ENCODE peak calls at places on chromosomes 1 and 21, in seven cellular contexts. O, Z, W, S, H, T and G are unnamed samples.

GRCh38 chr1:100567062-100567461 is 29.1 kb downstream of the GPR88 start:
- DNase-seq in S (no peak), Z (no peak), O (no peak), W (no peak), T (no peak), H (no peak), G (no peak)

GRCh38 chr1:30040081-30041019 is 683.0 kb downstream of the MATN1 start:
- DNase-seq in S (no peak), O (no peak), H (no peak), T (no peak), Z (no peak), W (no peak), G (no peak)

GRCh38 chr1:18703041-18703621 is 72.5 kb downstream of the PAX7 start:
- DNase-seq in O (no peak), T (no peak), S (no peak), H (no peak), Z (no peak), W (no peak), G (no peak)

GRCh38 chr1:186541003-186541402 is 80.1 kb upstream of the PDC start:
- DNase-seq in T (no peak), H (no peak), O (no peak), W (no peak), Z (no peak), S (no peak), G (no peak)

GRCh38 chr1:71994646-71995045 is 287.7 kb downstream of the NEGR1 start:
- DNase-seq in W (no peak), Z (no peak), H (no peak), O (no peak), T (no peak), S (no peak), G (no peak)

GRCh38 chr1:33762962-33763361 is 100.9 kb upstream of the HMGB4 start:
- DNase-seq in T (no peak), Z (peak; percentile 45), H (peak; percentile 5), W (no peak), O (no peak), S (no peak), G (no peak)

GRCh38 chr21:19850157-19850556 is 1148.1 kb upstream of the NCAM2 start:
- DNase-seq in W (no peak), H (no peak), T (no peak), O (no peak), S (no peak), Z (no peak), G (no peak)

GRCh38 chr1:3681231-3681897 is 29.0 kb downstream of the TP73 start:
- DNase-seq in W (no peak), H (no peak), O (no peak), T (no peak), S (no peak), Z (no peak), G (no peak)

GRCh38 chr1:14968251-14968812 is 185.2 kb upstream of the TMEM51 start:
- DNase-seq in S (no peak), T (no peak), W (no peak), Z (peak; percentile 88), O (no peak), H (peak; percentile 44), G (peak; percentile 43)

GRCh38 chr21:37227071-37228002 is 39.8 kb downstream of the VPS26C start:
- DNase-seq in T (no peak), H (no peak), S (no peak), W (no peak), O (no peak), Z (no peak), G (no peak)

GRCh38 chr1:97170296-97170695 is 448.7 kb downstream of the PTBP2 start:
- DNase-seq in T (no peak), H (no peak), S (no peak), O (no peak), W (no peak), Z (no peak), G (no peak)

GRCh38 chr1:107262472-107263286 is 121.8 kb downstream of the NTNG1 start:
- DNase-seq in H (no peak), S (no peak), W (no peak), O (no peak), Z (no peak), T (no peak), G (no peak)

GRCh38 chr1:43868741-43869067 is 64.9 kb upstream of the ARTN start:
- DNase-seq in Z (peak; percentile 84), S (no peak), T (no peak), H (peak; percentile 60), W (no peak), O (no peak), G (no peak)

GRCh38 chr1:162380061-162380846 is 1.3 kb upstream of the C1orf226 start:
- DNase-seq in O (no peak), S (no peak), T (no peak), W (no peak), Z (no peak), H (no peak), G (no peak)

GRCh38 chr1:232621050-232621449 is 8.9 kb downstream of the SIPA1L2 start:
- DNase-seq in O (no peak), S (no peak), Z (no peak), T (no peak), W (no peak), H (no peak), G (no peak)

GRCh38 chr1:63463248-63463647 is 59.8 kb downstream of the ITGB3BP start:
- DNase-seq in S (no peak), O (no peak), Z (peak; percentile 51), W (no peak), H (peak; percentile 93), T (no peak), G (no peak)

GRCh38 chr1:145877923-145878486 is 7.7 kb downstream of the ANKRD35 start:
- DNase-seq in W (no peak), Z (no peak), O (no peak), H (no peak), T (no peak), S (no peak), G (no peak)

GRCh38 chr1:213154056-213154677 is 103.1 kb downstream of the RPS6KC1 start:
- DNase-seq in H (no peak), W (no peak), T (no peak), Z (no peak), S (peak; percentile 3), O (no peak), G (no peak)

DNA sequence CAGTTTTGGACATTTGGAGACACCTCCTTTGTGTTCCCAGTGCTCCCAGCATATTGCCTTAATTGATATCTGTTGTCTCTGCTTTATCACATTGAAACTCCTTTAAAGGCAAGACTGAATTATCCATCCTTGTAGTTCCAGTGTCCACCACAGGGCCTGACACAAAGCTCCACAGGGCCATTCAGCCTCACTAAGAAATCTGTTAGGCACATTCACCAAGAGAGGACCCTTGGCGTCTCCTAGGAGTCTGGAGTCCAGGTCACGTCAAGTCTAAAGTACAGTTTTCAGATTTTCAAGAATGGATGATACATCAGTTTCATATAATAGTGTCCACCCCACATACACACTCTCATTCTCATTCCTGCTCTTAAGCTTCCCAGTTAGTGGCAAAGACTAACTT is 4.8 kb downstream of the ACP6 start:
- DNase-seq in H (peak; percentile 11), S (no peak), W (no peak), Z (no peak), T (no peak), O (no peak), G (no peak)
- TF ChIP-seq CTCF in H (peak; percentile 28), S (no peak), W (peak; percentile 42), Z (peak; percentile 37), T (no peak), O (peak; percentile 36), G (peak; percentile 45)

GRCh38 chr21:45536301-45537081 is 5.7 kb downstream of the SLC19A1 start:
- DNase-seq in O (peak; percentile 16), T (peak; percentile 48), W (no peak), H (no peak), S (no peak), Z (no peak), G (no peak)
- TF ChIP-seq CTCF in O (no peak), T (no peak), W (no peak), H (no peak), S (no peak), Z (no peak), G (no peak)

GRCh38 chr1:94927405-94928175 is 680 bp upstream of the CNN3 start:
- DNase-seq in S (no peak), Z (peak; percentile 65), W (no peak), O (no peak), T (peak; percentile 77), H (peak; percentile 55), G (no peak)

GRCh38 chr1:94926915-94927404 is at the start of gene CNN3:
- DNase-seq in H (peak; percentile 91), O (peak; percentile 83), Z (peak; percentile 90), W (peak; percentile 93), T (peak; percentile 97), S (no peak), G (peak; percentile 84)

GRCh38 chr1:94924967-94925366 is 1.9 kb downstream of the CNN3 start:
- DNase-seq in Z (peak; percentile 87), T (no peak), O (no peak), W (no peak), S (no peak), H (peak; percentile 44), G (no peak)

GRCh38 chr1:94925561-94926364 is 1.1 kb downstream of the CNN3 start:
- DNase-seq in Z (peak; percentile 87), W (peak; percentile 81), H (peak; percentile 89), O (peak; percentile 74), T (peak; percentile 63), S (no peak), G (peak; percentile 81)

GRCh38 chr1:94926365-94926914 is 470 bp downstream of the CNN3 start:
- DNase-seq in O (peak; percentile 44), Z (no peak), H (peak; percentile 61), S (no peak), W (peak; percentile 55), T (peak; percentile 68), G (peak; percentile 62)
- TF ChIP-seq CTCF in O (no peak), Z (peak; percentile 50), H (peak; percentile 23), S (no peak), W (peak; percentile 61), T (peak; percentile 35), G (peak; percentile 59)

DNA sequence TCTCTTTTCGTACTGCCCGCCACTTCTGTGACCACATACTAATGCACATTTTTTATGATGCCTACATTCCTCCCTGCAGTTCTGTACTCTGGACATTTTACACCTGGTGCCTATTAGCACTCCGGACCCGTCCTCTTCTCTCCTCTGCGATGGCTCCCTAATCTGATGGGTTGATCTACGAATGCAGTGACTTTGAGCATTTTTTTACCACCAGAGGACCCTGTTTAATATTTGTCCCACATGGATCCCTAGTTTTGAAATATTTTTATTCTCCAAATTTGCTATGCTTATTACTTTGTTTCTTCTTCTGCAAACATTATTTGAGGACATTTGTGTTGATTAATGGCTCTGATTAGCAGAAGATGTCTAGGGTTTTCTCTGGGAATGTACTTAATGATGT is 5.2 kb downstream of the PPFIA4 start:
- DNase-seq in W (no peak), H (no peak), T (no peak), O (no peak), S (no peak), Z (no peak), G (no peak)
- TF ChIP-seq CTCF in W (no peak), H (no peak), T (peak; percentile 6), O (peak; percentile 43), S (peak; percentile 66), Z (peak; percentile 30), G (peak; percentile 45)

GRCh38 chr1:24970399-24970753 is 40.3 kb upstream of the RUNX3 start:
- DNase-seq in H (peak; percentile 61), T (no peak), O (no peak), S (no peak), Z (peak; percentile 40), W (no peak), G (no peak)
- TF ChIP-seq CTCF in H (peak; percentile 32), T (no peak), O (no peak), S (no peak), Z (peak; percentile 37), W (no peak), G (no peak)